ENCODE peak calls at places on chromosomes 11 and 22, in seven cellular contexts. H, M, O, F, Z, X and U are unnamed samples.

GRCh38 chr11:65432686-65433582 is 10.3 kb downstream of the NEAT1 start:
- DNase-seq in H (no peak), M (no peak), O (peak; percentile 56), F (no peak), Z (peak; percentile 54), X (peak; percentile 75), U (peak; percentile 73)

GRCh38 chr11:68066742-68067141 is 27.9 kb downstream of the TCIRG1 start:
- DNase-seq in H (no peak), M (no peak), O (no peak), F (no peak), Z (peak; percentile 68), X (no peak), U (peak; percentile 17)

GRCh38 chr22:20084547-20085413 is 4.7 kb downstream of the DGCR8 start:
- DNase-seq in H (peak; percentile 96), M (peak; percentile 89), O (no peak), F (peak; percentile 45), Z (no peak), X (no peak), U (peak; percentile 12)

GRCh38 chr11:96614846-96615245 is 225.0 kb downstream of the JRKL start:
- DNase-seq in H (no peak), M (no peak), O (no peak), F (no peak), Z (no peak), X (no peak), U (no peak)

GRCh38 chr22:35684270-35684700 is 33.4 kb upstream of the APOL5 start:
- DNase-seq in H (no peak), M (no peak), O (peak; percentile 24), F (no peak), Z (peak; percentile 42), X (peak; percentile 25), U (peak; percentile 85)

GRCh38 chr22:32127904-32128303 is 31.2 kb downstream of the C22orf42 start:
- DNase-seq in H (peak; percentile 24), M (no peak), O (no peak), F (no peak), Z (no peak), X (no peak), U (no peak)

GRCh38 chr11:45755281-45755859 is 49.6 kb upstream of the SLC35C1 start:
- DNase-seq in H (no peak), M (no peak), O (no peak), F (no peak), Z (no peak), X (no peak), U (no peak)

GRCh38 chr22:31956360-31956759 is 12.0 kb downstream of the YWHAH start:
- DNase-seq in H (no peak), M (no peak), O (no peak), F (no peak), Z (no peak), X (no peak), U (no peak)

GRCh38 chr22:41446057-41446501 is 522 bp downstream of the TOB2 start:
- DNase-seq in H (peak; percentile 39), M (peak; percentile 66), O (no peak), F (peak; percentile 59), Z (no peak), X (no peak), U (peak; percentile 14)

GRCh38 chr11:62461740-62462522 is 43.1 kb downstream of the SCGB1A1 start:
- DNase-seq in H (peak; percentile 52), M (no peak), O (peak; percentile 41), F (no peak), Z (peak; percentile 36), X (peak; percentile 38), U (peak; percentile 2)

GRCh38 chr22:17954860-17955587 is 69.3 kb downstream of the MICAL3 start:
- DNase-seq in H (no peak), M (no peak), O (no peak), F (no peak), Z (no peak), X (no peak), U (no peak)

DNA sequence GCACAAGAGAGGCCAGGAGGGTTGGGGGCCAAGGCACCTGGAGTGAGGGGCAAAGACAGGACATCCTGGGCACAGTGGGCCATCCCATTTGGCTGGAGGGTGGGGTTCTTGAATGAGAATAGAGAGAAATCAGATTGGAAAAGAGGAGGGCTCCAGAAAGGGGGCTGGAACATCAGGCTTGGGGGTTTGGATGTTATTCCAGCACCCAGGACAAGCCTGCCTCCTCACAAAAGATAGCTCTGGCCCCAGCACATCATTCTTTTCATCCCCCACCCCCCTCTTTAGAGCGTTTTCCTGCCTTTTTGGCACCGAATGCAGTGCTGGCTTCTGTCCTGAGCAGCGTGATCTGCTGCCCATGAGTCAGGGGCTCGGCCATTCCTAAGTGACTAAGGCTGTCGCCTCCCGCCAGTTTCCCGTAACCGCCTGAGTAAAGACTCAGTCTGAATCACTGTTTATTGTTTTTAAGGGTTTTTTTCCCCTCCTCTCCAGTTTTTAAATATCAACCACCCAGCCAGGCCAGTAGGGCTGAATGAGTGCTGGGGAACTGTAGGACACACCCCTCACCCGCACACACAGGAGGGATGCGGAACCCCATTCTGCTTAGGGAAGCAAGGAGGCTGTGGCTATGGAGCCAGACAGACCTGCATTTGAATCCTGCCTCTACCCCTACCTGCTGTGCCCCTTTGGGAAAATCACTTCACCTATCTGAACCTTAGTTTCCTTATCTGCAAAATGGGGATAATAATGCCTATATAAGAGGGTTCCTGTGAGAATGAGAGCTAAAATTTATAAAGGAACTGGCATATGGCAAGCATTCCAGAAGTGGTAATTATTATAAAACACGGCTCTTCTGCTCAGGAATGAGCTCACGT is 32.4 kb upstream of the NAV2 start:
- DNase-seq in H (no peak), M (peak; percentile 61), O (no peak), F (peak; percentile 79), Z (peak; percentile 98), X (peak; percentile 87), U (peak; percentile 94)
- H3K4me3 ChIP-seq in H (no peak overlapping the region), M (no peak overlapping the region), O (no peak overlapping the region), F (peak overlapping the region; percentile 5), Z (no peak overlapping the region), X (peak overlapping the region; percentile 8), U (no peak overlapping the region)

DNA sequence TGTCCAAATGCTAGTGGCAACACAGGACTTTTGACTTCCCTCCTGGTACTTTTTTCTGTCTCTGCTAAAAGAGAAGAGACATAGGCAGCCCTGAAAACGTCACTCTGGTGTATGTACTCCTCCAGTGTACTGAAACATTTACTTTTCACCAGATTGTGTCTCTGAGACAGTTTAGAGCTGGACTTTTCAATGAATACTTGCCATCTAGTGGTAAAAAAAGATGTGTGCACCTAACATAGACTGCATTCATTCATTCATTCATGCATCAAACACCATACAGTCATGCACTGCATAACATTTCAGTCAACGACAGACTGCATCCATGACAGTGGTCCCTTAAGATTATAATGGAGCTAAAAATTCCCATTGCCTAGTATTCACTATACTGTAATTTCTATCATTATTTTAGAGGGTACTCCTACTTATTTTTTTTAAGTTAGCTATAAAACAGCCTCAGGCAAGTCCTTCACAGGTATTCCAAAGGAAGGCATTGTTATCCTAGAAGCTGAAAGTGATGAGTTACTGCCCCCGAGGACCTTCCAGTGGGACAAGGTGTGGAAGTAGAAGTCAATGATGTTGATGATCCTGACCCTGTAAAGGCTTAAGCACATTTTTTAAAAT is 186.2 kb downstream of the SPON1 start:
- DNase-seq in H (peak; percentile 10), M (no peak), O (peak; percentile 14), F (no peak), Z (peak; percentile 39), X (peak; percentile 46), U (peak; percentile 54)
- TF ChIP-seq CTCF in H (peak; percentile 59), M (peak; percentile 66), O (peak; percentile 35), F (peak; percentile 48), Z (peak; percentile 59), X (peak; percentile 58), U (peak; percentile 56)

DNA sequence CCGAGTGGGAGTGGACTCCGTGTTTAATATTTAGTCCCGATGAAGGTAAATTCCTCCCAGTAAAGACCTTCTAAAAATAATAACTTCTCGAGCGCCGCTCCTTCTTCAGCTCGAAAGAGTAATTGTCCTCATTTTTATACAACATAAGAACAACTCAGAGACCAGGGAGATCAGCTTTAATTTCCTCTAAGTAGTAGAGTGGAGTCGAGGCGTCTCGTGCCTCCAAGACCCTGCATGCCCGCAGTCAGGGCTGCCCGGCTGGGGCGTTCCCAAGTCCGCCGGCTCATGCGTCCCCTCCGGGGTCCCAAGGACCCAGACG is 7.8 kb downstream of the WT1 start:
- DNase-seq in H (no peak), M (no peak), O (no peak), F (no peak), Z (no peak), X (no peak), U (no peak)
- H3K4me3 ChIP-seq in H (no peak overlapping the region), M (no peak overlapping the region), O (no peak overlapping the region), F (no peak overlapping the region), Z (no peak overlapping the region), X (no peak overlapping the region), U (no peak overlapping the region)

GRCh38 chr11:129314381-129314780 is 61.3 kb upstream of the BARX2 start:
- DNase-seq in H (no peak), M (no peak), O (no peak), F (no peak), Z (no peak), X (no peak), U (no peak)

GRCh38 chr11:129313588-129314288 is 61.9 kb upstream of the BARX2 start:
- DNase-seq in H (no peak), M (no peak), O (no peak), F (no peak), Z (peak; percentile 26), X (no peak), U (no peak)

GRCh38 chr11:129316781-129317180 is 58.9 kb upstream of the BARX2 start:
- DNase-seq in H (no peak), M (no peak), O (no peak), F (no peak), Z (no peak), X (no peak), U (no peak)

GRCh38 chr11:129317564-129317963 is 58.1 kb upstream of the BARX2 start:
- DNase-seq in H (no peak), M (no peak), O (no peak), F (no peak), Z (no peak), X (no peak), U (no peak)

DNA sequence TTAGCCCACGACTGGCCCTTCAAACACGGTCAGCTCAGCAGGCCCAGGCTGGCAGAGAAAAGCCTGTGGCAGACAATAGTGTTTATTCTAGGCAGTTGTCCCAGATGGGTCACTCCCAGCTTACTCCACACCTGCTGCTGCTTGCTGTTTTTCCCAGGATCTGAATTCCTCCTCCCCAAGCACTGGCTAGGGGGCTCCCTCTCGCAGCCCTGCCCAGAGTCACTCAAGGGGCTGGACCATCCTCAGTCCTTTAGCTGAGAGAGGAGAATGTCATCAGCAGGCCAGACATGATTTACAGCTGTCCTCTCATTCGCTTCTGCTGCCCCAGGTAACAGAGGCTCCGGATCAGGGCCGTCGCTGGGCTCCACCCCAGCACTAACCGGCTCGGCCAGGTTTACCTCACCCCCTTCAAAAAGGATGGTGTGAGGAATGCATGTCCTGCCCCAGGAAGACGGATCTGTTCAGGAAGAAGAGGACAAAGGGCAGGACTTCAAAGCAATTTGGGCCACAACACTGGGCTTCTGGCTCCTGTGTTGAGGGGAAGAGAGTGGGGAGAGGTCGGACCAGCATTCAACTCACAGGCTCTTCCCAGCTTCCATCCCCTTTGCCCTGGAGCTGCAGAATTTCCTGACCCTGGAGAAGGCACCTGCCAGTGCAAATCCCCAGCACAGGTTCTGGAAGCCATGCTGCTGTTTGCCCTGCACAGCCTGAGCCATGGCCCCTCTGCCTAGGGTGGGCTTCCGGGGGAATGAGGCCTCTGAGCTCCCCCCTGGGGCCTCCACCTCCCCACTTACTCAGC is 59.7 kb upstream of the BARX2 start:
- DNase-seq in H (no peak), M (no peak), O (no peak), F (peak; percentile 68), Z (no peak), X (no peak), U (no peak)
- TF ChIP-seq CTCF in H (no peak), M (no peak), O (no peak), F (no peak), Z (no peak), X (no peak), U (no peak)

GRCh38 chr11:7019500-7020182 is 505 bp downstream of the ZNF214 start:
- DNase-seq in H (no peak), M (peak; percentile 55), O (peak; percentile 25), F (peak; percentile 51), Z (peak; percentile 2), X (no peak), U (peak; percentile 43)
- H3K4me3 ChIP-seq in H (peak overlapping the region; percentile 9), M (peak overlapping the region; percentile 71), O (peak overlapping the region; percentile 87), F (peak overlapping the region; percentile 69), Z (peak overlapping the region; percentile 87), X (peak overlapping the region; percentile 68), U (peak overlapping the region; percentile 92)